ENCODE peak calls at places on chromosome 4, in seven cellular contexts. G is NCI-H345, F is neural progenitor cell, L is Kasumi-1, V is IMR-90, R is A172, S is lower lobe of right lung. A is an unnamed sample.

GRCh38 chr4:168522371-168522770 is 25.5 kb downstream of the PALLD start:
- DNase-seq in G (no peak), F (no peak), L (no peak), V (no peak), R (no peak), S (no peak), A (no peak)

GRCh38 chr4:147351083-147351787 is 129.7 kb upstream of the EDNRA start:
- DNase-seq in G (no peak), F (no peak), L (no peak), V (peak), R (no peak), S (no peak), A (no peak)

GRCh38 chr4:1472148-1472797 is 66.0 kb upstream of the NKX1-1 start:
- DNase-seq in G (no peak), F (no peak), L (no peak), V (no peak), R (no peak), S (no peak), A (no peak)

GRCh38 chr4:48905363-48906015 is 1.1 kb downstream of the OCIAD2 start:
- DNase-seq in G (no peak), F (no peak), L (no peak), V (peak), R (peak), S (no peak), A (peak)

GRCh38 chr4:26360864-26361263 is 40.0 kb downstream of the RBPJ start:
- DNase-seq in G (no peak), F (peak), L (no peak), V (no peak), R (no peak), S (no peak), A (no peak)

GRCh38 chr4:125750827-125751466 is 436.2 kb downstream of the FAT4 start:
- DNase-seq in G (no peak), F (peak), L (no peak), V (peak), R (no peak), S (no peak), A (peak)

GRCh38 chr4:61462451-61463326 is 262.6 kb downstream of the ADGRL3 start:
- DNase-seq in G (no peak), F (no peak), L (no peak), V (peak), R (peak), S (no peak), A (peak)

GRCh38 chr4:146472404-146472803 is 49.3 kb downstream of the SLC10A7 start:
- DNase-seq in G (peak), F (peak), L (no peak), V (no peak), R (no peak), S (no peak), A (peak)

GRCh38 chr4:172188248-172188976 is 375.2 kb downstream of the GALNTL6 start:
- DNase-seq in G (no peak), F (no peak), L (no peak), V (no peak), R (no peak), S (no peak), A (peak)

GRCh38 chr4:101066586-101066985 is 280.7 kb downstream of the PPP3CA start:
- DNase-seq in G (no peak), F (peak), L (no peak), V (no peak), R (no peak), S (no peak), A (peak)

GRCh38 chr4:147233-147632 is 22.9 kb downstream of the ZNF718 start:
- DNase-seq in G (no peak), F (no peak), L (no peak), V (no peak), R (no peak), S (no peak), A (no peak)

GRCh38 chr4:6221851-6222760 is 21.8 kb upstream of the JAKMIP1 start:
- DNase-seq in G (peak), F (peak), L (no peak), V (no peak), R (no peak), S (no peak), A (peak)

GRCh38 chr4:20062054-20062453 is 189.7 kb upstream of the SLIT2 start:
- DNase-seq in G (no peak), F (no peak), L (no peak), V (peak), R (no peak), S (no peak), A (no peak)

GRCh38 chr4:20194079-20195013 is 57.4 kb upstream of the SLIT2 start:
- DNase-seq in G (no peak), F (no peak), L (peak), V (peak), R (peak), S (no peak), A (no peak)

GRCh38 chr4:121376097-121376496 is 4.7 kb downstream of the QRFPR start:
- DNase-seq in G (no peak), F (no peak), L (no peak), V (no peak), R (no peak), S (no peak), A (no peak)

GRCh38 chr4:110449947-110450346 is 26.0 kb upstream of the ENPEP start:
- DNase-seq in G (no peak), F (no peak), L (no peak), V (no peak), R (no peak), S (no peak), A (no peak)

GRCh38 chr4:6688879-6689505 is 4.7 kb upstream of the S100P start:
- DNase-seq in G (no peak), F (peak), L (peak), V (peak), R (peak), S (no peak), A (no peak)

GRCh38 chr4:38467296-38467695 is 196.7 kb upstream of the KLF3 start:
- DNase-seq in G (no peak), F (no peak), L (no peak), V (no peak), R (no peak), S (no peak), A (no peak)

GRCh38 chr4:120317713-120318112 is 251.1 kb upstream of the MAD2L1 start:
- DNase-seq in G (peak), F (no peak), L (no peak), V (no peak), R (no peak), S (no peak), A (no peak)

GRCh38 chr4:126778348-126778747 is 854.4 kb upstream of the INTU start:
- DNase-seq in G (no peak), F (no peak), L (peak), V (peak), R (peak), S (no peak), A (no peak)

GRCh38 chr4:169907705-169908104 is 118.5 kb downstream of the MFAP3L start:
- DNase-seq in G (no peak), F (no peak), L (no peak), V (no peak), R (no peak), S (no peak), A (peak)

GRCh38 chr4:42310343-42310742 is 86.9 kb upstream of the SHISA3 start:
- DNase-seq in G (no peak), F (no peak), L (no peak), V (no peak), R (no peak), S (no peak), A (no peak)

GRCh38 chr4:7620086-7620813 is 185.5 kb upstream of the PSAPL1 start:
- DNase-seq in G (no peak), F (no peak), L (no peak), V (no peak), R (no peak), S (no peak), A (no peak)

GRCh38 chr4:147596377-147596776 is 20.8 kb upstream of the TMEM184C start:
- DNase-seq in G (no peak), F (no peak), L (peak), V (peak), R (no peak), S (no peak), A (peak)

GRCh38 chr4:137226221-137226620 is 306.1 kb downstream of the PCDH18 start:
- DNase-seq in G (no peak), F (no peak), L (no peak), V (no peak), R (no peak), S (no peak), A (no peak)

GRCh38 chr4:168705121-168705520 is 208.3 kb downstream of the PALLD start:
- DNase-seq in G (no peak), F (no peak), L (no peak), V (no peak), R (no peak), S (no peak), A (no peak)

GRCh38 chr4:124265701-124266100 is 446.8 kb downstream of the ANKRD50 start:
- DNase-seq in G (no peak), F (no peak), L (no peak), V (peak), R (no peak), S (no peak), A (no peak)

GRCh38 chr4:153602758-153603157 is 81.3 kb upstream of the TLR2 start:
- DNase-seq in G (no peak), F (no peak), L (no peak), V (no peak), R (no peak), S (no peak), A (no peak)

GRCh38 chr4:112173593-112174559 is 28.6 kb downstream of the FAM241A start:
- DNase-seq in G (no peak), F (no peak), L (no peak), V (no peak), R (peak), S (no peak), A (no peak)

GRCh38 chr4:145019346-145019745 is 78.7 kb downstream of the ANAPC10 start:
- DNase-seq in G (no peak), F (no peak), L (no peak), V (no peak), R (no peak), S (no peak), A (no peak)

GRCh38 chr4:96593422-96593821 is 753.5 kb downstream of the PDHA2 start:
- DNase-seq in G (peak), F (no peak), L (no peak), V (no peak), R (no peak), S (no peak), A (no peak)

GRCh38 chr4:140257461-140258305 is 103.7 kb upstream of the MAML3 start:
- DNase-seq in G (no peak), F (no peak), L (no peak), V (peak), R (no peak), S (no peak), A (no peak)

GRCh38 chr4:71713611-71714203 is 70.2 kb downstream of the GC start:
- DNase-seq in G (peak), F (peak), L (peak), V (peak), R (peak), S (no peak), A (peak)

GRCh38 chr4:114598191-114599121 is at the start of gene UGT8:
- DNase-seq in G (peak), F (peak), L (no peak), V (no peak), R (no peak), S (peak), A (peak)

GRCh38 chr4:178745203-178745602 is 1303.0 kb upstream of the AGA start:
- DNase-seq in G (no peak), F (no peak), L (no peak), V (no peak), R (peak), S (no peak), A (no peak)

GRCh38 chr4:24274401-24275035 is 309.8 kb downstream of the DHX15 start:
- DNase-seq in G (no peak), F (no peak), L (no peak), V (peak), R (no peak), S (no peak), A (no peak)

GRCh38 chr4:104967034-104967401 is 179.7 kb upstream of the TET2 start:
- DNase-seq in G (peak), F (no peak), L (peak), V (no peak), R (no peak), S (no peak), A (no peak)

GRCh38 chr4:44326716-44327115 is 121.9 kb downstream of the KCTD8 start:
- DNase-seq in G (no peak), F (no peak), L (no peak), V (no peak), R (no peak), S (no peak), A (peak)